ENCODE peak calls at places on chromosomes 5 and 9, in five cellular contexts. Q, G, H, C and O are unnamed samples.
A peak's percentile ranks its signal among the peaks of the same experiment; 100 is the strongest.

GRCh38 chr5:109105631-109106267 is 304.0 kb downstream of the PJA2 start:
- DNase-seq in C (no peak), Q (peak; percentile 7), G (no peak), H (no peak), O (no peak)

GRCh38 chr5:42840279-42840678 is 28.6 kb upstream of the SELENOP start:
- DNase-seq in Q (peak; percentile 66), G (no peak), H (peak; percentile 66), C (peak; percentile 72), O (peak; percentile 57)

GRCh38 chr9:84062538-84062937 is 81.9 kb downstream of the RMI1 start:
- DNase-seq in Q (no peak), G (no peak), C (peak; percentile 64), H (peak; percentile 82), O (peak; percentile 60)

GRCh38 chr5:56951131-56951945 is 585 bp downstream of the MIER3 start:
- DNase-seq in H (peak; percentile 60), G (peak; percentile 79), Q (peak; percentile 58), C (peak; percentile 20), O (peak; percentile 24)

GRCh38 chr5:89972901-89973300 is 436.7 kb downstream of the CETN3 start:
- DNase-seq in G (no peak), Q (no peak), C (no peak), H (no peak), O (no peak)

GRCh38 chr9:116837038-116837998 is 150.2 kb downstream of the TRIM32 start:
- DNase-seq in Q (peak; percentile 70), G (no peak), C (no peak), H (no peak), O (no peak)

GRCh38 chr5:59609501-59610265 is 283.8 kb downstream of the PDE4D start:
- DNase-seq in Q (no peak), H (no peak), C (no peak), G (no peak), O (no peak)

GRCh38 chr9:22010881-22011625 is 1.9 kb upstream of the CDKN2B start:
- DNase-seq in G (peak; percentile 85), H (no peak), C (no peak), Q (peak; percentile 71), O (no peak)

GRCh38 chr5:123455640-123456039 is 32.4 kb upstream of the CEP120 start:
- DNase-seq in Q (no peak), H (no peak), G (no peak), C (no peak), O (no peak)

GRCh38 chr5:6383376-6383775 is 5.0 kb upstream of the MED10 start:
- DNase-seq in G (no peak), C (no peak), H (no peak), Q (no peak), O (no peak)

DNA sequence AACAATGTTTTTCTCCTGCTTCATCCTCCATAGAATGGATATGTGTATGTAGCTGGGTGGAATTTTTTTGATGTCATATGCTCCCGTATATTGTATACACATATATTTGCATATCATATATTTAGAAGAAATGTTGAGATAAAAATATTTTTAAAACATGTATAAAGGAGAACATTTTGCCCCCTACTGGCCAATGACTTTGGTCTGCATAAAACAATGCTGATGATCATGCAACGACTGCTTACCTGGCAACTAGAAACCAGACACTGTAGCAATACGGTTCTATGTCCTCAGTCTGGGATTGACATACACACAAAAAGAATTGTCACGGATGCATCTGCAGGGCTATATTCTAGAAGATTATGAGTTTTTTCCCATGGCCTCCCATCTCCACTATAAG is 503.6 kb downstream of the ELAVL2 start:
- DNase-seq in C (no peak), Q (peak; percentile 38), H (no peak), G (no peak), O (no peak)
- TF ChIP-seq CTCF in C (no peak), Q (peak; percentile 41), H (no peak), G (peak; percentile 24), O (no peak)

GRCh38 chr5:159826351-159827222 is 89.7 kb upstream of the ADRA1B start:
- DNase-seq in Q (peak; percentile 27), C (no peak), G (no peak), H (peak; percentile 89), O (no peak)
- TF ChIP-seq CTCF in Q (no peak), C (no peak), G (no peak), H (no peak), O (no peak)

GRCh38 chr5:173451031-173451430 is 122.8 kb upstream of the STC2 start:
- DNase-seq in Q (peak; percentile 26), H (no peak), C (no peak), G (peak; percentile 5), O (no peak)
- TF ChIP-seq CTCF in Q (peak; percentile 22), H (peak; percentile 40), C (peak; percentile 34), G (peak; percentile 42), O (peak; percentile 23)

GRCh38 chr9:78542491-78543175 is 245.7 kb downstream of the PSAT1 start:
- DNase-seq in Q (no peak), G (peak; percentile 12), H (no peak), C (no peak), O (no peak)
- TF ChIP-seq CTCF in Q (no peak), G (no peak), H (no peak), C (no peak), O (no peak)